ENCODE peak calls at places on chromosomes 4 and X, in seven cellular contexts. S is DMS153; X is BJ; O is activated effector memory CD4-positive, alpha-beta T cell treated with anti-CD3 and anti-CD28 coated beads, Interleukin-2, amount 50 U/mL, for 16 hours; G is AG08395; Q is naive thymus-derived CD4-positive, alpha-beta T cell; B is CD4-positive, alpha-beta T cell. V is an unnamed sample.

GRCh38 chr4:32884198-32884597 is 2164.0 kb downstream of the PCDH7 start:
- DNase-seq in X (peak), Q (no peak), O (no peak), G (peak), S (no peak), B (no peak), V (no peak)

GRCh38 chr4:113809313-113809712 is 47.8 kb upstream of the CAMK2D start:
- DNase-seq in B (no peak), O (no peak), Q (no peak), G (peak), X (no peak), S (no peak), V (no peak)

GRCh38 chr4:172142331-172142738 is 329.1 kb downstream of the GALNTL6 start:
- DNase-seq in X (no peak), S (no peak), Q (no peak), B (no peak), G (peak), O (no peak), V (no peak)

GRCh38 chr4:768995-769394 is 56.9 kb downstream of the CPLX1 start:
- DNase-seq in X (no peak), S (no peak), G (no peak), O (no peak), Q (no peak), B (no peak), V (no peak)

GRCh38 chr4:87005690-87006461 is 71.1 kb downstream of the AFF1 start:
- DNase-seq in B (no peak), X (no peak), G (peak), Q (peak), S (no peak), O (peak), V (no peak)

GRCh38 chr4:48909697-48910096 is 3.1 kb upstream of the OCIAD2 start:
- DNase-seq in Q (no peak), X (peak), S (no peak), G (peak), O (peak), B (no peak), V (no peak)

GRCh38 chr4:125838924-125839323 is 524.2 kb downstream of the FAT4 start:
- DNase-seq in S (no peak), O (no peak), B (no peak), X (no peak), G (no peak), Q (no peak), V (no peak)

GRCh38 chr4:152256996-152257395 is 278.9 kb downstream of the FBXW7 start:
- DNase-seq in Q (no peak), O (no peak), X (no peak), S (no peak), G (no peak), B (no peak), V (no peak)

GRCh38 chr4:147831452-147832192 is 99.7 kb downstream of the ARHGAP10 start:
- DNase-seq in Q (no peak), O (no peak), B (no peak), G (peak), S (no peak), X (peak), V (no peak)

GRCh38 chrX:5870238-5870637 is 358.4 kb downstream of the NLGN4X start:
- DNase-seq in G (no peak), S (no peak), O (no peak), X (no peak), B (no peak), Q (no peak), V (no peak)

GRCh38 chr4:9762823-9763475 is 18.5 kb upstream of the DRD5 start:
- DNase-seq in X (no peak), B (peak), G (peak), O (no peak), S (peak), Q (peak), V (no peak)

V was measured in B cell.